ENCODE peak calls at places on chromosomes 2 and 18, in five cellular contexts. Z is right atrium auricular region, J is mesothelial cell of epicardium, U is sigmoid colon, E is tibial nerve. A is an unnamed sample.

GRCh38 chr2:241545113-241545512 is 13.4 kb upstream of the BOK start:
- DNase-seq in Z (no peak), J (no peak), U (no peak), E (no peak), A (no peak)

GRCh38 chr2:41937464-41937861 is 110.4 kb upstream of the PKDCC start:
- DNase-seq in Z (no peak), J (no peak), U (no peak), E (no peak), A (no peak)

GRCh38 chr18:11989174-11989573 is 7.9 kb downstream of the IMPA2 start:
- DNase-seq in Z (no peak), J (no peak), U (peak), E (no peak), A (no peak)

GRCh38 chr2:233025706-233026105 is 6.8 kb upstream of the NEU2 start:
- DNase-seq in Z (no peak), J (no peak), U (no peak), E (no peak), A (no peak)

GRCh38 chr2:19675856-19676460 is 225.8 kb downstream of the TTC32 start:
- DNase-seq in Z (no peak), J (no peak), U (no peak), E (no peak), A (no peak)

GRCh38 chr2:182911813-182912517 is 45.5 kb upstream of the FRZB start:
- DNase-seq in Z (no peak), J (no peak), U (no peak), E (no peak), A (no peak)

GRCh38 chr2:162116372-162116771 is 35.7 kb downstream of the GCG start:
- DNase-seq in Z (no peak), J (no peak), U (no peak), E (no peak), A (no peak)

GRCh38 chr2:71545572-71546274 is 92.4 kb downstream of the DYSF start:
- DNase-seq in Z (no peak), J (no peak), U (peak), E (no peak), A (no peak)

GRCh38 chr18:41871229-41872000 is 83.6 kb upstream of the PIK3C3 start:
- DNase-seq in Z (no peak), J (no peak), U (no peak), E (no peak), A (no peak)

GRCh38 chr2:234147335-234147861 is 96.9 kb downstream of the SPP2 start:
- DNase-seq in Z (no peak), J (no peak), U (no peak), E (no peak), A (no peak)

GRCh38 chr2:221572821-221573429 is 821 bp upstream of the EPHA4 start:
- DNase-seq in Z (no peak), J (peak), U (peak), E (no peak), A (no peak)

GRCh38 chr2:223576873-223577272 is 25.3 kb downstream of the SCG2 start:
- DNase-seq in Z (peak), J (no peak), U (no peak), E (no peak), A (no peak)

GRCh38 chr2:170380267-170380666 is 202.3 kb downstream of the MYO3B start:
- DNase-seq in Z (no peak), J (no peak), U (no peak), E (no peak), A (no peak)

GRCh38 chr2:51344886-51345285 is 313.0 kb upstream of the NRXN1 start:
- DNase-seq in Z (no peak), J (no peak), U (no peak), E (no peak), A (no peak)

GRCh38 chr18:79849328-79850207 is 51.8 kb downstream of the KCNG2 start:
- DNase-seq in Z (peak), J (no peak), U (no peak), E (no peak), A (no peak)

GRCh38 chr2:10534514-10535250 is 86.6 kb upstream of the ODC1 start:
- DNase-seq in Z (no peak), J (no peak), U (peak), E (no peak), A (no peak)

GRCh38 chr18:79884296-79884962 is 67.0 kb downstream of the SLC66A2 start:
- DNase-seq in Z (no peak), J (no peak), U (peak), E (no peak), A (no peak)

GRCh38 chr2:65546406-65546805 is 114.0 kb upstream of the SPRED2 start:
- DNase-seq in Z (no peak), J (no peak), U (no peak), E (no peak), A (no peak)

GRCh38 chr2:64275174-64275466 is 130.9 kb upstream of the PELI1 start:
- DNase-seq in Z (no peak), J (no peak), U (no peak), E (no peak), A (no peak)

GRCh38 chr18:12657048-12657848 is 659 bp downstream of the SPIRE1 start:
- DNase-seq in Z (no peak), J (peak), U (peak), E (no peak), A (peak)

GRCh38 chr2:204731996-204732395 is 186.7 kb downstream of the PARD3B start:
- DNase-seq in Z (no peak), J (no peak), U (no peak), E (no peak), A (no peak)

GRCh38 chr2:96259497-96259921 is 6.3 kb downstream of the TMEM127 start:
- DNase-seq in Z (no peak), J (no peak), U (peak), E (no peak), A (no peak)

GRCh38 chr2:43454791-43455190 is 141.0 kb downstream of the THADA start:
- DNase-seq in Z (no peak), J (no peak), U (no peak), E (no peak), A (no peak)

GRCh38 chr2:69829243-69830044 is at the start of gene GMCL1:
- DNase-seq in Z (peak), J (peak), U (peak), E (peak), A (peak)

GRCh38 chr2:149487189-149487588 is 100.4 kb downstream of the MMADHC start:
- DNase-seq in Z (no peak), J (no peak), U (no peak), E (no peak), A (no peak)

GRCh38 chr2:120513776-120514357 is 167.9 kb downstream of the INHBB start:
- DNase-seq in Z (no peak), J (no peak), U (peak), E (no peak), A (no peak)

DNA sequence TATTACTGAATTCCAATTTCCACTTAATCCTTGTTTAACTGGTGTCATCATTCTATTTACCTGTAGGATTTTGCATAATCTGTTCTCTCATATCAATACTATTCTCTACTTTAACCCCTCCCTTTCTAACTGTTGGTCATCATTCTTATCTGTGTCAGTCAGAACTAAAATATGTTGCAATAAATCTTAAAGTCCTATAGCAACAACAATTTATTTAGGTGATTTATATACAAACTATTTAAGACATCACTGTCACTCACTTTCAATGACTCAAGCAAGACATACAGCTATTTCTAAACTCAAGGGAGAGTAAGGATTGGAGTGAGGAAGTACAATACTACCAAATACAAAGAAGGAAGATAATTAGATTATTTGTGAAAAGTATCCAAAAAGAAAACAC is 740.4 kb downstream of the DSC3 start:
- DNase-seq in Z (no peak), J (no peak), U (no peak), E (no peak), A (no peak)
- TF ChIP-seq CTCF in Z (no peak), J (no peak), U (no peak), E (no peak), A (no peak)

DNA sequence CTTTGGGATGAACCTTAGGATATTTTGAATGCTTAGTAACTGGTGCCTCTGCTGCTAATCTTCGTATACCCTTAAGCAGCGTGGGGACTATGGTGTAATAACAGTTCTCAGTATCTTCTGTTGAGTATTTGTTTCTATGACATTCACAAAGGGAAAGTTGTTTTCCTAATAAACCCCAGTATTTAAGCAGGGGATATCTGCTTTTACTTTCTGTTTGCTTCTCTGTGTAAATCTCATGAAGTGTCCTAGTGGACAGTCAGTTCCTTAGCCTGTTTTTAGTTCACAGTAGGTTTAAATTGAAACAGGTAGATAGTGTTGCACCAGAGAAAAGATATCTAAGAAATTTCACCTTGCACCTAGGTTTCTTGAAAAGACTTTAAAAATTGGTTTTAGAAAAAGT is 14.9 kb downstream of the KIAA1328 start:
- DNase-seq in Z (no peak), J (no peak), U (no peak), E (no peak), A (no peak)
- TF ChIP-seq CTCF in Z (no peak), J (no peak), U (no peak), E (no peak), A (no peak)

GRCh38 chr2:147260243-147260642 is 584.6 kb upstream of the ACVR2A start:
- DNase-seq in Z (no peak), J (no peak), U (no peak), E (no peak), A (no peak)

GRCh38 chr2:147250652-147251356 is 594.0 kb upstream of the ACVR2A start:
- DNase-seq in Z (no peak), J (no peak), U (no peak), E (no peak), A (no peak)

GRCh38 chr2:147255812-147256211 is 589.0 kb upstream of the ACVR2A start:
- DNase-seq in Z (no peak), J (no peak), U (no peak), E (no peak), A (no peak)
- TF ChIP-seq CTCF in Z (no peak), J (no peak), U (no peak), E (no peak), A (no peak)

DNA sequence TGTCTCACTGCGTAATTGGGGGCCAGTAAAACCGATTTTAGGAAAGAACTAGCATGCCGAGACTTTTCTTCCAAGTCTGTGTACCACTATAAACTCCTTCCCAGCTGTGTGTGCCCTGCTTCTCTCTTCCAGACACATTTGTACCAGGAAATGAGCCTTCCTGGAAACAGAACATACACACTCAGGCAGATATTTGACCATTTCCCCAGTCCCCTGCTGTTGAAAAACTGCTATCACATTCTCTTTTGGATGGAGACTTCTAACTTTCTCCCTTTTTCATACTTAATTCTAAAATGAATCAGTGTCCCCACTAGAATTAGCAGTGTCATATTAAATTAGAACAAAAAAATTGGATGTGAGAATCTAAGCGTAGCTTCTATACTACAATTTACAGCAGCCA is 20.2 kb downstream of the DSG4 start:
- DNase-seq in Z (no peak), J (no peak), U (no peak), E (no peak), A (no peak)
- TF ChIP-seq CTCF in Z (no peak), J (peak), U (no peak), E (no peak), A (peak)

A was measured in type B pancreatic cell.